ENCODE peak calls at places on chromosomes 6 and 20, in nine cellular contexts. R is neural progenitor cell, E is left ventricle myocardium inferior, Q is Panc1, S is lung, L is heart left ventricle, T is stomach, D is SK-N-SH, J is adipocyte. X is an unnamed sample. For H3K4me1, the result is how much of the 10 kb centered on the place peaks cover.

GRCh38 chr6:128098000-128098581 is 197.2 kb upstream of the THEMIS start:
- DNase-seq in R (no peak), E (no peak), Q (no peak), S (no peak), L (no peak), T (no peak), D (no peak), J (no peak), X (no peak)

GRCh38 chr20:3041818-3042504 is 1.5 kb upstream of the GNRH2 start:
- DNase-seq in R (no peak), E (no peak), Q (no peak), S (no peak), L (no peak), T (no peak), D (no peak), J (peak), X (no peak)

GRCh38 chr6:127026247-127026646 is 92.2 kb upstream of the RSPO3 start:
- DNase-seq in R (no peak), E (no peak), Q (no peak), S (no peak), L (no peak), T (no peak), D (no peak), J (no peak), X (no peak)

GRCh38 chr6:108117427-108118358 is 43.2 kb upstream of the OSTM1 start:
- DNase-seq in R (peak), E (peak), Q (no peak), S (no peak), L (peak), T (peak), D (peak), J (peak), X (no peak)

GRCh38 chr6:129938242-129939020 is 77.3 kb upstream of the TMEM244 start:
- DNase-seq in R (no peak), E (no peak), Q (no peak), S (no peak), L (no peak), T (no peak), D (no peak), J (no peak), X (no peak)

GRCh38 chr20:17566345-17566744 is 3.5 kb upstream of the DSTN start:
- DNase-seq in R (no peak), E (no peak), Q (no peak), S (no peak), L (no peak), T (no peak), D (no peak), J (no peak), X (no peak)

GRCh38 chr6:134703206-134703605 is 246.7 kb downstream of the ALDH8A1 start:
- DNase-seq in R (no peak), E (no peak), Q (no peak), S (no peak), L (no peak), T (no peak), D (no peak), J (no peak), X (no peak)

GRCh38 chr20:23205656-23206055 is 119.5 kb upstream of the CD93 start:
- DNase-seq in R (peak), E (peak), Q (no peak), S (peak), L (peak), T (peak), D (no peak), J (peak), X (no peak)

GRCh38 chr20:63065911-63066310 is 59.1 kb upstream of the BHLHE23 start:
- DNase-seq in R (no peak), E (peak), Q (no peak), S (no peak), L (no peak), T (no peak), D (no peak), J (no peak), X (peak)

GRCh38 chr6:160239929-160240690 is 18.5 kb downstream of the SLC22A2 start:
- DNase-seq in R (no peak), E (no peak), Q (no peak), S (no peak), L (no peak), T (no peak), D (no peak), J (no peak), X (no peak)

GRCh38 chr6:73364549-73364948 is 2.1 kb downstream of the KHDC3L start:
- DNase-seq in R (no peak), E (no peak), Q (no peak), S (no peak), L (no peak), T (no peak), D (no peak), J (no peak), X (no peak)

GRCh38 chr20:36573798-36574277 is 441 bp downstream of the TGIF2 start:
- DNase-seq in R (no peak), E (peak), Q (no peak), S (peak), L (peak), T (peak), D (peak), J (peak), X (no peak)

GRCh38 chr20:32557284-32557683 is 27.8 kb downstream of the NOL4L start:
- DNase-seq in R (peak), E (no peak), Q (no peak), S (no peak), L (no peak), T (no peak), D (no peak), J (no peak), X (no peak)

GRCh38 chr6:133512410-133513016 is 271.4 kb downstream of the EYA4 start:
- DNase-seq in R (peak), E (no peak), Q (peak), S (no peak), L (no peak), T (peak), D (peak), J (peak), X (peak)

GRCh38 chr20:38219006-38219950 is 41.3 kb downstream of the KIAA1755 start:
- DNase-seq in R (no peak), E (no peak), Q (no peak), S (no peak), L (no peak), T (no peak), D (no peak), J (no peak), X (no peak)

GRCh38 chr6:3726421-3726820 is 25.1 kb downstream of the PXDC1 start:
- DNase-seq in R (no peak), E (no peak), Q (no peak), S (no peak), L (no peak), T (no peak), D (no peak), J (no peak), X (no peak)

GRCh38 chr6:160398674-160399271 is 50.6 kb downstream of the SLC22A3 start:
- DNase-seq in R (no peak), E (no peak), Q (no peak), S (no peak), L (no peak), T (no peak), D (no peak), J (no peak), X (no peak)

GRCh38 chr6:130810307-130811030 is 16.7 kb upstream of the SMLR1 start:
- DNase-seq in R (peak), E (no peak), Q (no peak), S (no peak), L (no peak), T (no peak), D (peak), J (peak), X (no peak)

GRCh38 chr20:17538517-17539170 is 7.5 kb upstream of the BFSP1 start:
- DNase-seq in R (no peak), E (no peak), Q (no peak), S (no peak), L (no peak), T (no peak), D (no peak), J (no peak), X (no peak)

GRCh38 chr20:63028461-63028921 is 21.7 kb upstream of the BHLHE23 start:
- DNase-seq in R (peak), E (no peak), Q (no peak), S (no peak), L (no peak), T (no peak), D (no peak), J (no peak), X (no peak)

GRCh38 chr6:104958720-104959452 is 2.0 kb downstream of the LIN28B start:
- DNase-seq in R (peak), E (no peak), Q (no peak), S (no peak), L (no peak), T (no peak), D (no peak), J (no peak), X (no peak)

GRCh38 chr6:112571886-112572285 is 224.8 kb downstream of the RFPL4B start:
- DNase-seq in R (no peak), E (no peak), Q (no peak), S (no peak), L (no peak), T (no peak), D (no peak), J (peak), X (no peak)

GRCh38 chr6:15023448-15023847 is 222.4 kb upstream of the JARID2 start:
- DNase-seq in R (no peak), E (no peak), Q (no peak), S (no peak), L (no peak), T (no peak), D (no peak), J (no peak), X (no peak)

GRCh38 chr6:38750968-38751615 is 36.0 kb downstream of the DNAH8 start:
- DNase-seq in R (no peak), E (no peak), Q (no peak), S (no peak), L (no peak), T (no peak), D (no peak), J (no peak), X (no peak)

GRCh38 chr6:72976389-72976900 is 248.9 kb downstream of the KHDC1L start:
- DNase-seq in R (no peak), E (no peak), Q (no peak), S (no peak), L (no peak), T (no peak), D (no peak), J (no peak), X (no peak)

GRCh38 chr20:49413677-49414076 is 68.8 kb downstream of the KCNB1 start:
- DNase-seq in R (no peak), E (no peak), Q (no peak), S (no peak), L (no peak), T (no peak), D (no peak), J (no peak), X (no peak)

GRCh38 chr20:805713-806112 is 27.8 kb upstream of the FAM110A start:
- DNase-seq in R (peak), E (no peak), Q (no peak), S (no peak), L (no peak), T (no peak), D (no peak), J (peak), X (no peak)

GRCh38 chr6:1871936-1872335 is 262.2 kb downstream of the FOXC1 start:
- DNase-seq in R (peak), E (peak), Q (no peak), S (no peak), L (no peak), T (no peak), D (peak), J (no peak), X (no peak)

GRCh38 chr6:35496851-35497570 is at the start of gene TEAD3:
- DNase-seq in R (peak), E (peak), Q (no peak), S (peak), L (peak), T (peak), D (peak), J (peak), X (peak)

GRCh38 chr6:139920027-139920851 is 545.8 kb upstream of the CITED2 start:
- DNase-seq in R (no peak), E (no peak), Q (no peak), S (no peak), L (no peak), T (no peak), D (no peak), J (no peak), X (no peak)

GRCh38 chr6:10184408-10185187 is 230.3 kb downstream of the TFAP2A start:
- DNase-seq in R (no peak), E (no peak), Q (no peak), S (no peak), L (no peak), T (no peak), D (no peak), J (no peak), X (no peak)

GRCh38 chr6:131754715-131755567 is 44.1 kb upstream of the CTAGE9 start:
- DNase-seq in R (no peak), E (no peak), Q (peak), S (no peak), L (no peak), T (no peak), D (no peak), J (peak), X (no peak)

GRCh38 chr6:25963426-25964123 is 973 bp downstream of the TRIM38 start:
- DNase-seq in R (no peak), E (no peak), Q (no peak), S (no peak), L (no peak), T (no peak), D (no peak), J (peak), X (no peak)

DNA sequence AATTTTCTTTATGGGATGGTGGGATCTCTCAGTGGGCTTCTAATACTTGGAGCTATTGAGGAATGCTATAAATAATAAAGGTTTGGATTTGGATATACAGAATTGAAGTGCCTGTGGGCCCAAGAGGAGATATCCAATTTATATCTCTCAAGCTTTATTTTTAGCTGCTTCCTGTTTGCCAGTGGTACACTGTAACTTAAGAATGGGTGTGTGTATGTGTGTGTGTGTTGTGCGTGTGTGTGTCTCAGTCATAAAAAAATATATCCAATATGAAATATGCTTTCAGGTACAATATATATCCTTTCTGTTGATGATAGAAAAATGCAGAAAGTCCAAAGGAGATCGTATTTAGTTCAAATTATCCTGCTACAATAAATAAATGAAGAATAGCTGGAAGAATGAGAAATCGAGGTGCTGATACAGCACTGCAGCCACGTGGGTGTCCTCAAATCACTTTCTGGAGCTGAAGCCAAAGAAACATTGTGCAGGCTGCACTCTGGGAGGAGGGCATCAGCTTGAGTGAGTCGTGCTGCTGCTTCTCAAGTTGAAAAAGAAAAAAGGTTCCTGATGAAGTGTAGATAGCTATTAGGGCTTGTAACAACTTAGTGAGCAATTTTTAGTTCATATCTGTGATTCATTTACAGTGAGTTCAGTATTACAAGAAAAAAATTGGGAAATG is 40.3 kb downstream of the DSE start:
- DNase-seq in R (no peak), E (peak), Q (no peak), S (no peak), L (peak), T (no peak), D (no peak), J (peak), X (no peak)
- H3K4me3 ChIP-seq in R (no peak), E (no peak), Q (no peak), S (no peak), L (no peak), T (no peak), D (no peak), J (peak), X (no peak)

GRCh38 chr6:12047792-12048432 is 35.8 kb downstream of the HIVEP1 start:
- DNase-seq in R (no peak), E (no peak), Q (no peak), S (no peak), L (no peak), T (no peak), D (no peak), J (no peak), X (no peak)
- H3K4me1 ChIP-seq in R (under half), E (under half), Q (under half), S (under half), L (under half), T (under half), D (under half), J (under half), X (under half)

GRCh38 chr6:110368268-110368667 is 10.1 kb upstream of the METTL24 start:
- DNase-seq in R (peak), E (no peak), Q (no peak), S (no peak), L (no peak), T (no peak), D (no peak), J (no peak), X (no peak)
- H3K4me3 ChIP-seq in R (peak), E (no peak), Q (no peak), S (no peak), L (no peak), T (no peak), D (no peak), J (no peak), X (no peak)

DNA sequence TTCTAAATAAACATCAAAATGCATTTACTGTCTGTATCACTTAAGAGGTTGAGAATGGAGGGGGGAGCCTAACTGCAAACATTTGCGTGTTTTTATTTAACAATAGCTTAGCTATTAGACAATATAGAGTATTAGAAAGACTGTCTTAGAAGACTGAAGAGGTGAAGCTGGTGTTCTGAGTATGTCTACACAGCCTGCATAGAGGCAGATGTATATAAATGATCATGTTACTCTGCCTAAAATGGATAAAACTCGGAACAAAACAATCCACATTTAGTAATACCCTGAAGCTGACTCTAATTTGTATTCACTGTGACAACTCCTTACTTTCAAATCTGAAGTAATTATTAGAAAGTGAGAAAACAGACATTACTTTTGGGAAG is 181.9 kb downstream of the GMPR start:
- DNase-seq in R (no peak), E (no peak), Q (no peak), S (no peak), L (no peak), T (no peak), D (no peak), J (no peak), X (no peak)
- H3K4me1 ChIP-seq in R (under half), E (under half), Q (under half), S (under half), L (under half), T (under half), D (under half), J (under half), X (under half)

DNA sequence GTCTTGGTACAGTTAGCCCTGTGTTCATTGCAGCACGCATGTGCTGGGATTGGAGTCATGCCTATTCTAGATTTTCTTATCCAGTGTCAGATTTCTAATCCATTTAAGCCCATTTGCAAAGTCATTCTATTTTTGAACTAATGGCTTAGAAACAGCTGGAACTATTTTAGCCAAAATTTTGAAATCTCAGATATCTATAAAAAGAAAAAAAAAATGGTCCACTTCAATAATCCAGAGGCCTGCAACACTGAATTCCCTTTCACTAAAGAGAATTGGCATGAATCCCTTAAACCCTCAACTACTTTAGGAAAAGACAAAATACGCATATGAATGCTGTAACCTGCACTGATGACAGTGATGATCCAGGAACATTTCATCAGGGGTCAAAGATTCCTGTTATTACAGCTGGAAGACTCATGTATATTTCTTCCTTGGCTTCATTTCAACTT is 1.5 kb downstream of the COL21A1 start:
- DNase-seq in R (no peak), E (no peak), Q (no peak), S (no peak), L (no peak), T (no peak), D (no peak), J (peak), X (no peak)
- H3K4me3 ChIP-seq in R (no peak), E (peak), Q (no peak), S (no peak), L (no peak), T (peak), D (no peak), J (peak), X (no peak)

GRCh38 chr20:25484911-25485511 is 77.5 kb downstream of the GINS1 start:
- DNase-seq in R (no peak), E (no peak), Q (no peak), S (no peak), L (no peak), T (no peak), D (no peak), J (no peak), X (no peak)
- H3K4me1 ChIP-seq in R (under half), E (under half), Q (under half), S (under half), L (under half), T (under half), D (under half), J (under half), X (under half)

GRCh38 chr20:56429941-56430340 is 17.9 kb downstream of the CASS4 start:
- DNase-seq in R (no peak), E (no peak), Q (no peak), S (no peak), L (no peak), T (no peak), D (no peak), J (no peak), X (no peak)
- H3K4me3 ChIP-seq in R (no peak), E (no peak), Q (no peak), S (no peak), L (no peak), T (no peak), D (no peak), J (no peak), X (no peak)

X was measured in BE2C.